ENCODE peak calls at places on chromosomes 3 and 15, in seven cellular contexts. G is uterus, Y is cardiac fibroblast, Z is AG04450, C is stomach, H is BJ, Q is OCI-LY7. I is an unnamed sample.

GRCh38 chr15:42619641-42620371 is 44.4 kb downstream of the STARD9 start:
- DNase-seq in H (no peak), C (no peak), Q (peak; percentile 28), G (no peak), Z (no peak), Y (no peak), I (no peak)

GRCh38 chr3:37542286-37542685 is 319.4 kb upstream of the CTDSPL start:
- DNase-seq in H (no peak), Z (no peak), C (no peak), G (no peak), Y (no peak), Q (no peak), I (no peak)

GRCh38 chr15:41020311-41020710 is 67.0 kb downstream of the CHAC1 start:
- DNase-seq in Z (no peak), Q (no peak), C (no peak), G (no peak), H (no peak), Y (no peak), I (no peak)

GRCh38 chr3:177554900-177555759 is 357.8 kb upstream of the TBL1XR1 start:
- DNase-seq in Z (no peak), Q (no peak), G (no peak), Y (peak; percentile 84), C (no peak), H (peak; percentile 28), I (peak; percentile 78)

GRCh38 chr3:10518506-10519150 is 13.2 kb upstream of the ATP2B2 start:
- DNase-seq in Q (no peak), C (peak; percentile 16), Z (peak; percentile 3), H (no peak), Y (peak; percentile 22), G (peak; percentile 13), I (peak; percentile 73)

GRCh38 chr3:146142757-146143156 is 18.2 kb downstream of the PLOD2 start:
- DNase-seq in C (no peak), H (no peak), Z (no peak), G (no peak), Q (no peak), Y (peak; percentile 70), I (peak; percentile 79)

GRCh38 chr3:139533781-139534443 is 5.6 kb downstream of the RBP1 start:
- DNase-seq in Q (no peak), Z (peak; percentile 38), H (peak; percentile 10), Y (no peak), G (peak; percentile 42), C (no peak), I (peak; percentile 84)

GRCh38 chr3:98778852-98779379 is 15.8 kb downstream of the ST3GAL6 start:
- DNase-seq in Y (peak; percentile 98), Q (no peak), H (no peak), Z (peak; percentile 79), C (no peak), G (peak; percentile 25), I (peak; percentile 99)

GRCh38 chr3:38186781-38187180 is 21.4 kb downstream of the OXSR1 start:
- DNase-seq in C (no peak), Y (no peak), Z (no peak), G (no peak), Q (no peak), H (no peak), I (no peak)

GRCh38 chr3:134364061-134364935 is 9.9 kb downstream of the AMOTL2 start:
- DNase-seq in Z (peak; percentile 93), Y (peak; percentile 98), Q (no peak), C (peak; percentile 94), G (peak; percentile 96), H (peak; percentile 89), I (peak; percentile 98)

GRCh38 chr3:71226565-71227281 is 356.8 kb downstream of the FOXP1 start:
- DNase-seq in Q (no peak), H (no peak), Y (peak; percentile 70), Z (no peak), G (no peak), C (no peak), I (no peak)

GRCh38 chr3:66270726-66271125 is 49.9 kb downstream of the SLC25A26 start:
- DNase-seq in C (no peak), Q (no peak), Y (no peak), Z (peak; percentile 53), H (no peak), G (no peak), I (no peak)

GRCh38 chr15:32029409-32029861 is 880 bp upstream of the CHRNA7 start:
- DNase-seq in Z (no peak), C (peak; percentile 35), H (no peak), Y (no peak), Q (no peak), G (peak; percentile 20), I (no peak)

GRCh38 chr15:65056868-65057548 is 10.8 kb downstream of the RASL12 start:
- DNase-seq in Q (no peak), H (no peak), Z (no peak), C (peak; percentile 56), Y (peak; percentile 35), G (no peak), I (peak; percentile 65)

GRCh38 chr15:65055201-65055870 is 10.1 kb downstream of the SLC51B start:
- DNase-seq in G (peak; percentile 51), Z (no peak), H (no peak), Q (no peak), C (peak; percentile 48), Y (no peak), I (peak; percentile 84)

GRCh38 chr15:65057549-65057940 is 10.2 kb downstream of the RASL12 start:
- DNase-seq in Z (no peak), H (no peak), G (no peak), C (no peak), Q (no peak), Y (no peak), I (no peak)

GRCh38 chr15:65054333-65055200 is 9.4 kb downstream of the SLC51B start:
- DNase-seq in Q (peak; percentile 70), G (peak; percentile 75), H (no peak), C (peak; percentile 80), Z (no peak), Y (peak; percentile 76), I (peak; percentile 83)

DNA sequence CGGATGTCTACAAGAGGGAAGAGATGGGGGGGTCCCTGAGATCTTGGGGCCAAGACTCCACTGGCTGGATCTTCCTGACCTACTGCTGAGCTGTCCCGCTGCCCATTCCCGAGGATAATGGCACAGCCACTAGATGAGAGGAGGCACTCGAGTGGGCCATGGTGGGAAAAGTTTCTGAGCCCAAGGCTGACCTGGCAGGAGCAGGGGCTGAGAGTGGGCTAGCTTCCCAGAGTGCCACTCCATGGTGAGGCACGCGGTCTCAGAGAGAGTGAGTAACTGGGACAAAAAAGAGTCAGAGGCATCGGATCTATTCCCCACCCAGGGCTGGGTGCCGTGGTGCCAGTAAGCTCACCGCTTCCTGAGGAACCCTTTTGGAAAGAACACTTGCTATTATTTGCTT is 10.9 kb downstream of the SLC51B start:
- DNase-seq in Q (no peak), H (no peak), C (no peak), G (no peak), Y (no peak), Z (no peak), I (no peak)
- H3K4me3 ChIP-seq in Q (no peak overlapping the region), H (no peak overlapping the region), C (no peak overlapping the region), G (no peak overlapping the region), Y (no peak overlapping the region), Z (no peak overlapping the region), I (no peak overlapping the region)

GRCh38 chr15:34682673-34683072 is 72.1 kb downstream of the GJD2 start:
- DNase-seq in C (no peak), Z (peak; percentile 8), Q (no peak), Y (peak; percentile 86), G (no peak), H (no peak), I (peak; percentile 68)

GRCh38 chr15:34679326-34679725 is 75.5 kb downstream of the GJD2 start:
- DNase-seq in Z (no peak), Y (peak; percentile 28), C (no peak), H (no peak), Q (no peak), G (no peak), I (peak; percentile 76)

GRCh38 chr15:34688699-34689098 is 66.1 kb downstream of the GJD2 start:
- DNase-seq in Z (no peak), C (no peak), H (no peak), Q (no peak), Y (no peak), G (no peak), I (no peak)

DNA sequence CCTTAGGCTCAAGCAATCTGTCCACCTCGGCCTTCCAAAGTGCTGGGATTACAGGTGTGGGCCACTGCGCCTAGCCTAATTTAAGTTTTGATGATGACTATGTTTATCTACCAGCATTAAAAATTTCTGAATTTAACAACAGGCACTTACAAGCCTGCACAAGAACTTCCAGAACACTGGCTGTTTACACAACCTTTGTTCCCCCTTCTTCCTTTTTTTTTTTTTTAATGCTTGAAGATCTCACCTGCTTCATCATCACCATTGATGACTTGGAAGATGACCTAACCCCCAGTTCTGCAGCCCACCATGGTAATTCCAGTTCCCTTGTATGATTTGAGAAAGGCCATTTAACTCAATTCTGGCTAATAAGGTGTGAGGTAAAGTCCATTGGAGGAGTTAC is 70.4 kb downstream of the GJD2 start:
- DNase-seq in H (no peak), Y (no peak), Z (no peak), Q (no peak), G (no peak), C (no peak), I (no peak)
- TF ChIP-seq CTCF in H (no peak), Y (no peak), Z (no peak), Q (no peak), G (no peak), C (no peak), I (no peak)

DNA sequence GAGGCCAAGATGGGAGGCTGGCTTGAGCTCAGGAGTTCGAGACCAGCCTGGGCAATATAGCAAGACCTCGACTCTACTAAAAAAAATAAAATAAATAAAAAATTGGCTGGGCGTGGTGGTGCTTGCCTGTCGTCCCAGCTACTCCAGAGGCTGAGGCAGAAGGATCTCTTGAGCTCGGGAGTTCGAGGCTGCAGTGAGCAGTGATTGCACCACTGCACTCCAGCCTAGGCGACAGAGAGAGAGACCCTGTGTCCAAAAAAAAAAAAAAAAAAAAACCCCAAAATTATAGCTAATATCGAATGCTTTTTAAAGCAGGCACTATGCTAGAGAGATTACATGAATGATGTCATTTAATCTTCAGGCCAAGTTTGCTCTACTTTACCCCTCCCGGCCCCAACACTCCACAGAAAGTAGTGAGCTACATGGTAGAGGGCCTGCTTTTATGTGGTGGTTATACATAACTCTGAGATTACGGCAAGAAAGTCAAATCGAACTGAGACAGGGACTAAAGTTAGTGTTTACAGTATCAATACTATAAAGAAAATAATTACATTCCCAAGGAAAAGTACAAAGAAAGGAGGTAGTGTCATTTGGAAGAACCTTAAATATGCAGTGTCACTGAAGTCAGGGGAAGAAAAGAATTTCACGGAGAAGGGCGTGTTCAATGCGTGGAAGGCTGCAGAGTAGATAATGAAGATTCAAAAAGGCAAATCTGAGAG is 1.1 kb downstream of the ADPGK start:
- DNase-seq in Q (no peak), C (no peak), H (no peak), G (no peak), Z (no peak), Y (peak; percentile 14), I (peak; percentile 16)
- H3K4me3 ChIP-seq in Q (peak overlapping the region; percentile 93), C (peak overlapping the region; percentile 84), H (peak overlapping the region; percentile 70), G (peak overlapping the region; percentile 74), Z (peak overlapping the region; percentile 94), Y (peak overlapping the region; percentile 95), I (peak overlapping the region; percentile 94)

DNA sequence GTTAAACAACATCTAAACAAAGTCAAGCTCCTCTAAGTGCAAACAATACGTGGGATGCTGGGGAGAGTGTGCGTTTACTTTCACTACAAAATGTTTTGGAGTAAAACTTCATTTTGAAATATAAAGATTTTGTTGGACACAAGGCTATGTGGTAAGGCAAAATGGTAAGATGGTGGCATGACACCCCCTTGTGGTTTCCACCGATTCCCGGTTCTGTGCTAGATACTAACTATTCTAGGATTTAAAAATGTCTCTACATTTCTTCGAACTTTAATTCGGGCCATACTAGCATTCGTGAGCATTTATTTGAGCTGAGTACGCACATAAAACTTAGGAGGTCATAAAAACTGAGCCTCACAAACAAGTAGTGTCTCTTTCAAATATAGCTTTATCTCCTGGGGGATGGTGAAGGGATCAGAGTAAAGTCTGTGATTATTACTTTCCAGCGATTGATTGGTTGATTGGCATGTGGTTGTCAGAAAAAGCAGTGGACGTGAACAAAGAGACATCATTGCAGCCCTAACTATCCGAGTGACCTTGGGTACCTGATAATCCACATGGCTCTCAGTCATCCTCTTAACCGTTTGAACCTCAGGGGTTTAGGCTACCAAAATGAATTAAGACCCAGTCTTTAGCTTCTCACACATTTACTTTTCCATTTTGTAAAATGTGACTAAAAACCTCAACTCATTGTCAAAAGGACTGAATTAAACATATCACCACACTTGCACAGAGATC is 1.1 kb upstream of the ZNF639 start:
- DNase-seq in H (no peak), Q (peak; percentile 61), Z (no peak), G (peak; percentile 49), Y (peak; percentile 78), C (no peak), I (peak; percentile 77)
- TF ChIP-seq CTCF in H (peak; percentile 68), Q (peak; percentile 83), Z (peak; percentile 66), G (peak; percentile 52), Y (peak; percentile 53), C (no peak), I (peak; percentile 78)

I was measured in choroid plexus epithelial cell.